ENCODE peak calls at places on chromosomes 13 and 19, in eight cellular contexts. One of them, this sample, is unnamed.
A peak's percentile ranks its signal among the peaks of the same experiment; 100 is the strongest.

GRCh38 chr19:17549088-17549740 is 6.2 kb upstream of the COLGALT1 start:
- DNase-seq in transverse colon: no peak
- DNase-seq in T-helper 2 cell: no peak
- DNase-seq in endodermal cell: no peak
- DNase-seq in substantia nigra: no peak
- DNase-seq in effector memory CD4-positive, alpha-beta T cell: no peak
- DNase-seq in HS-27A: no peak
- DNase-seq in activated CD4-positive, alpha-beta T cell treated with anti-CD3 and anti-CD28 coated beads, Interleukin-2, amount 50 U/mL, for 1 hour: no peak
- DNase-seq in this sample: no peak

GRCh38 chr13:68124437-68125086 is 894.4 kb upstream of the PCDH9 start:
- DNase-seq in transverse colon: no peak
- DNase-seq in T-helper 2 cell: no peak
- DNase-seq in endodermal cell: no peak
- DNase-seq in substantia nigra: no peak
- DNase-seq in effector memory CD4-positive, alpha-beta T cell: no peak
- DNase-seq in HS-27A: no peak
- DNase-seq in activated CD4-positive, alpha-beta T cell treated with anti-CD3 and anti-CD28 coated beads, Interleukin-2, amount 50 U/mL, for 1 hour: no peak
- DNase-seq in this sample: no peak

GRCh38 chr13:46478641-46479040 is 74.3 kb upstream of the LRCH1 start:
- DNase-seq in transverse colon: no peak
- DNase-seq in T-helper 2 cell: no peak
- DNase-seq in endodermal cell: no peak
- DNase-seq in substantia nigra: no peak
- DNase-seq in effector memory CD4-positive, alpha-beta T cell: no peak
- DNase-seq in HS-27A: no peak
- DNase-seq in activated CD4-positive, alpha-beta T cell treated with anti-CD3 and anti-CD28 coated beads, Interleukin-2, amount 50 U/mL, for 1 hour: no peak
- DNase-seq in this sample: no peak

GRCh38 chr13:30121666-30122065 is 185.7 kb downstream of the KATNAL1 start:
- DNase-seq in transverse colon: no peak
- DNase-seq in T-helper 2 cell: peak; percentile 31
- DNase-seq in endodermal cell: no peak
- DNase-seq in substantia nigra: no peak
- DNase-seq in effector memory CD4-positive, alpha-beta T cell: no peak
- DNase-seq in HS-27A: no peak
- DNase-seq in activated CD4-positive, alpha-beta T cell treated with anti-CD3 and anti-CD28 coated beads, Interleukin-2, amount 50 U/mL, for 1 hour: no peak
- DNase-seq in this sample: no peak

GRCh38 chr19:27652281-27652680 is 1560.7 kb downstream of the UQCRFS1 start:
- DNase-seq in transverse colon: no peak
- DNase-seq in T-helper 2 cell: no peak
- DNase-seq in endodermal cell: no peak
- DNase-seq in substantia nigra: no peak
- DNase-seq in effector memory CD4-positive, alpha-beta T cell: no peak
- DNase-seq in HS-27A: no peak
- DNase-seq in activated CD4-positive, alpha-beta T cell treated with anti-CD3 and anti-CD28 coated beads, Interleukin-2, amount 50 U/mL, for 1 hour: no peak
- DNase-seq in this sample: no peak

GRCh38 chr19:18500820-18501219 is 21.1 kb downstream of the ELL start:
- DNase-seq in transverse colon: no peak
- DNase-seq in T-helper 2 cell: no peak
- DNase-seq in endodermal cell: no peak
- DNase-seq in substantia nigra: no peak
- DNase-seq in effector memory CD4-positive, alpha-beta T cell: no peak
- DNase-seq in HS-27A: no peak
- DNase-seq in activated CD4-positive, alpha-beta T cell treated with anti-CD3 and anti-CD28 coated beads, Interleukin-2, amount 50 U/mL, for 1 hour: no peak
- DNase-seq in this sample: no peak

GRCh38 chr19:16778796-16779411 is 50.3 kb upstream of the SIN3B start:
- DNase-seq in transverse colon: peak; percentile 57
- DNase-seq in T-helper 2 cell: peak; percentile 53
- DNase-seq in endodermal cell: peak; percentile 89
- DNase-seq in substantia nigra: no peak
- DNase-seq in effector memory CD4-positive, alpha-beta T cell: peak; percentile 3
- DNase-seq in HS-27A: peak; percentile 12
- DNase-seq in activated CD4-positive, alpha-beta T cell treated with anti-CD3 and anti-CD28 coated beads, Interleukin-2, amount 50 U/mL, for 1 hour: peak; percentile 44
- DNase-seq in this sample: peak; percentile 26

GRCh38 chr19:18393836-18394235 is 3.6 kb downstream of the LRRC25 start:
- DNase-seq in transverse colon: no peak
- DNase-seq in T-helper 2 cell: no peak
- DNase-seq in endodermal cell: no peak
- DNase-seq in substantia nigra: no peak
- DNase-seq in effector memory CD4-positive, alpha-beta T cell: no peak
- DNase-seq in HS-27A: no peak
- DNase-seq in activated CD4-positive, alpha-beta T cell treated with anti-CD3 and anti-CD28 coated beads, Interleukin-2, amount 50 U/mL, for 1 hour: no peak
- DNase-seq in this sample: no peak

GRCh38 chr13:59531571-59532091 is 632.1 kb downstream of the DIAPH3 start:
- DNase-seq in transverse colon: peak; percentile 40
- DNase-seq in T-helper 2 cell: peak; percentile 82
- DNase-seq in endodermal cell: peak; percentile 87
- DNase-seq in substantia nigra: peak; percentile 52
- DNase-seq in effector memory CD4-positive, alpha-beta T cell: no peak
- DNase-seq in HS-27A: peak; percentile 51
- DNase-seq in activated CD4-positive, alpha-beta T cell treated with anti-CD3 and anti-CD28 coated beads, Interleukin-2, amount 50 U/mL, for 1 hour: no peak
- DNase-seq in this sample: no peak

GRCh38 chr19:58145849-58146248 is 4.7 kb downstream of the ZNF329 start:
- DNase-seq in transverse colon: no peak
- DNase-seq in T-helper 2 cell: no peak
- DNase-seq in endodermal cell: no peak
- DNase-seq in substantia nigra: no peak
- DNase-seq in effector memory CD4-positive, alpha-beta T cell: no peak
- DNase-seq in HS-27A: no peak
- DNase-seq in activated CD4-positive, alpha-beta T cell treated with anti-CD3 and anti-CD28 coated beads, Interleukin-2, amount 50 U/mL, for 1 hour: no peak
- DNase-seq in this sample: no peak

GRCh38 chr19:2858864-2859263 is 8.3 kb upstream of the ZNF556 start:
- DNase-seq in transverse colon: no peak
- DNase-seq in T-helper 2 cell: no peak
- DNase-seq in endodermal cell: no peak
- DNase-seq in substantia nigra: no peak
- DNase-seq in effector memory CD4-positive, alpha-beta T cell: no peak
- DNase-seq in HS-27A: no peak
- DNase-seq in activated CD4-positive, alpha-beta T cell treated with anti-CD3 and anti-CD28 coated beads, Interleukin-2, amount 50 U/mL, for 1 hour: no peak
- DNase-seq in this sample: no peak

GRCh38 chr19:18428837-18429674 is 8.9 kb downstream of the ISYNA1 start:
- DNase-seq in transverse colon: peak; percentile 77
- DNase-seq in T-helper 2 cell: peak; percentile 86
- DNase-seq in endodermal cell: peak; percentile 97
- DNase-seq in substantia nigra: peak; percentile 64
- DNase-seq in effector memory CD4-positive, alpha-beta T cell: peak; percentile 86
- DNase-seq in HS-27A: no peak
- DNase-seq in activated CD4-positive, alpha-beta T cell treated with anti-CD3 and anti-CD28 coated beads, Interleukin-2, amount 50 U/mL, for 1 hour: peak; percentile 86
- DNase-seq in this sample: peak; percentile 92

GRCh38 chr19:958967-959685 is 25.0 kb upstream of the WDR18 start:
- DNase-seq in transverse colon: no peak
- DNase-seq in T-helper 2 cell: no peak
- DNase-seq in endodermal cell: no peak
- DNase-seq in substantia nigra: no peak
- DNase-seq in effector memory CD4-positive, alpha-beta T cell: no peak
- DNase-seq in HS-27A: no peak
- DNase-seq in activated CD4-positive, alpha-beta T cell treated with anti-CD3 and anti-CD28 coated beads, Interleukin-2, amount 50 U/mL, for 1 hour: no peak
- DNase-seq in this sample: no peak

GRCh38 chr13:32023698-32024097 is 7.9 kb upstream of the FRY start:
- DNase-seq in transverse colon: no peak
- DNase-seq in T-helper 2 cell: no peak
- DNase-seq in endodermal cell: no peak
- DNase-seq in substantia nigra: no peak
- DNase-seq in effector memory CD4-positive, alpha-beta T cell: no peak
- DNase-seq in HS-27A: no peak
- DNase-seq in activated CD4-positive, alpha-beta T cell treated with anti-CD3 and anti-CD28 coated beads, Interleukin-2, amount 50 U/mL, for 1 hour: no peak
- DNase-seq in this sample: no peak

GRCh38 chr19:5131031-5131865 is 162.3 kb downstream of the KDM4B start:
- DNase-seq in transverse colon: peak; percentile 44
- DNase-seq in T-helper 2 cell: no peak
- DNase-seq in endodermal cell: peak; percentile 69
- DNase-seq in substantia nigra: no peak
- DNase-seq in effector memory CD4-positive, alpha-beta T cell: no peak
- DNase-seq in HS-27A: no peak
- DNase-seq in activated CD4-positive, alpha-beta T cell treated with anti-CD3 and anti-CD28 coated beads, Interleukin-2, amount 50 U/mL, for 1 hour: no peak
- DNase-seq in this sample: no peak

GRCh38 chr19:5360003-5360820 is 19.6 kb upstream of the PTPRS start:
- DNase-seq in transverse colon: no peak
- DNase-seq in T-helper 2 cell: no peak
- DNase-seq in endodermal cell: no peak
- DNase-seq in substantia nigra: no peak
- DNase-seq in effector memory CD4-positive, alpha-beta T cell: no peak
- DNase-seq in HS-27A: no peak
- DNase-seq in activated CD4-positive, alpha-beta T cell treated with anti-CD3 and anti-CD28 coated beads, Interleukin-2, amount 50 U/mL, for 1 hour: no peak
- DNase-seq in this sample: no peak

GRCh38 chr13:37534181-37534580 is 64.4 kb downstream of the POSTN start:
- DNase-seq in transverse colon: no peak
- DNase-seq in T-helper 2 cell: no peak
- DNase-seq in endodermal cell: no peak
- DNase-seq in substantia nigra: no peak
- DNase-seq in effector memory CD4-positive, alpha-beta T cell: no peak
- DNase-seq in HS-27A: peak; percentile 43
- DNase-seq in activated CD4-positive, alpha-beta T cell treated with anti-CD3 and anti-CD28 coated beads, Interleukin-2, amount 50 U/mL, for 1 hour: no peak
- DNase-seq in this sample: no peak

GRCh38 chr13:54357284-54357933 is 1328.8 kb downstream of the OLFM4 start:
- DNase-seq in transverse colon: no peak
- DNase-seq in T-helper 2 cell: no peak
- DNase-seq in endodermal cell: peak; percentile 62
- DNase-seq in substantia nigra: no peak
- DNase-seq in effector memory CD4-positive, alpha-beta T cell: no peak
- DNase-seq in HS-27A: no peak
- DNase-seq in activated CD4-positive, alpha-beta T cell treated with anti-CD3 and anti-CD28 coated beads, Interleukin-2, amount 50 U/mL, for 1 hour: no peak
- DNase-seq in this sample: no peak

GRCh38 chr19:18399008-18399407 is 1.6 kb upstream of the LRRC25 start:
- DNase-seq in transverse colon: peak; percentile 60
- DNase-seq in T-helper 2 cell: no peak
- DNase-seq in endodermal cell: no peak
- DNase-seq in substantia nigra: no peak
- DNase-seq in effector memory CD4-positive, alpha-beta T cell: no peak
- DNase-seq in HS-27A: no peak
- DNase-seq in activated CD4-positive, alpha-beta T cell treated with anti-CD3 and anti-CD28 coated beads, Interleukin-2, amount 50 U/mL, for 1 hour: no peak
- DNase-seq in this sample: no peak

GRCh38 chr13:71879129-71879535 is 12.1 kb upstream of the DACH1 start:
- DNase-seq in transverse colon: no peak
- DNase-seq in T-helper 2 cell: peak; percentile 42
- DNase-seq in endodermal cell: peak; percentile 61
- DNase-seq in substantia nigra: no peak
- DNase-seq in effector memory CD4-positive, alpha-beta T cell: no peak
- DNase-seq in HS-27A: no peak
- DNase-seq in activated CD4-positive, alpha-beta T cell treated with anti-CD3 and anti-CD28 coated beads, Interleukin-2, amount 50 U/mL, for 1 hour: no peak
- DNase-seq in this sample: no peak

GRCh38 chr13:110308377-110309158 is 1.5 kb downstream of the COL4A2 start:
- DNase-seq in transverse colon: no peak
- DNase-seq in T-helper 2 cell: no peak
- DNase-seq in endodermal cell: peak; percentile 83
- DNase-seq in substantia nigra: no peak
- DNase-seq in effector memory CD4-positive, alpha-beta T cell: no peak
- DNase-seq in HS-27A: no peak
- DNase-seq in activated CD4-positive, alpha-beta T cell treated with anti-CD3 and anti-CD28 coated beads, Interleukin-2, amount 50 U/mL, for 1 hour: no peak
- DNase-seq in this sample: no peak

GRCh38 chr13:87274209-87274819 is 396.9 kb upstream of the SLITRK5 start:
- DNase-seq in transverse colon: peak; percentile 17
- DNase-seq in T-helper 2 cell: peak; percentile 11
- DNase-seq in endodermal cell: peak; percentile 82
- DNase-seq in substantia nigra: no peak
- DNase-seq in effector memory CD4-positive, alpha-beta T cell: no peak
- DNase-seq in HS-27A: no peak
- DNase-seq in activated CD4-positive, alpha-beta T cell treated with anti-CD3 and anti-CD28 coated beads, Interleukin-2, amount 50 U/mL, for 1 hour: no peak
- DNase-seq in this sample: no peak

GRCh38 chr19:6236310-6237291 is 43.2 kb downstream of the MLLT1 start:
- DNase-seq in transverse colon: peak; percentile 71
- DNase-seq in T-helper 2 cell: no peak
- DNase-seq in endodermal cell: no peak
- DNase-seq in substantia nigra: no peak
- DNase-seq in effector memory CD4-positive, alpha-beta T cell: no peak
- DNase-seq in HS-27A: no peak
- DNase-seq in activated CD4-positive, alpha-beta T cell treated with anti-CD3 and anti-CD28 coated beads, Interleukin-2, amount 50 U/mL, for 1 hour: no peak
- DNase-seq in this sample: no peak

GRCh38 chr13:100300708-100301107 is 211.8 kb downstream of the PCCA start:
- DNase-seq in transverse colon: no peak
- DNase-seq in T-helper 2 cell: no peak
- DNase-seq in endodermal cell: no peak
- DNase-seq in substantia nigra: no peak
- DNase-seq in effector memory CD4-positive, alpha-beta T cell: no peak
- DNase-seq in HS-27A: no peak
- DNase-seq in activated CD4-positive, alpha-beta T cell treated with anti-CD3 and anti-CD28 coated beads, Interleukin-2, amount 50 U/mL, for 1 hour: no peak
- DNase-seq in this sample: no peak

GRCh38 chr19:30226464-30227070 is 145.6 kb upstream of the ZNF536 start:
- DNase-seq in transverse colon: peak; percentile 25
- DNase-seq in T-helper 2 cell: no peak
- DNase-seq in endodermal cell: peak; percentile 68
- DNase-seq in substantia nigra: no peak
- DNase-seq in effector memory CD4-positive, alpha-beta T cell: no peak
- DNase-seq in HS-27A: no peak
- DNase-seq in activated CD4-positive, alpha-beta T cell treated with anti-CD3 and anti-CD28 coated beads, Interleukin-2, amount 50 U/mL, for 1 hour: no peak
- DNase-seq in this sample: no peak

GRCh38 chr13:60163525-60164471 is at the start of gene DIAPH3:
- DNase-seq in transverse colon: peak; percentile 97
- DNase-seq in T-helper 2 cell: peak; percentile 97
- DNase-seq in endodermal cell: peak; percentile 99
- DNase-seq in substantia nigra: peak; percentile 97
- DNase-seq in effector memory CD4-positive, alpha-beta T cell: peak; percentile 79
- DNase-seq in HS-27A: peak; percentile 68
- DNase-seq in activated CD4-positive, alpha-beta T cell treated with anti-CD3 and anti-CD28 coated beads, Interleukin-2, amount 50 U/mL, for 1 hour: peak; percentile 92
- DNase-seq in this sample: peak; percentile 91

GRCh38 chr13:101523732-101524131 is 71.3 kb downstream of the ITGBL1 start:
- DNase-seq in transverse colon: no peak
- DNase-seq in T-helper 2 cell: no peak
- DNase-seq in endodermal cell: no peak
- DNase-seq in substantia nigra: no peak
- DNase-seq in effector memory CD4-positive, alpha-beta T cell: no peak
- DNase-seq in HS-27A: no peak
- DNase-seq in activated CD4-positive, alpha-beta T cell treated with anti-CD3 and anti-CD28 coated beads, Interleukin-2, amount 50 U/mL, for 1 hour: no peak
- DNase-seq in this sample: no peak

GRCh38 chr19:4232614-4233281 is 3.4 kb downstream of the EBI3 start:
- DNase-seq in transverse colon: no peak
- DNase-seq in T-helper 2 cell: no peak
- DNase-seq in endodermal cell: no peak
- DNase-seq in substantia nigra: no peak
- DNase-seq in effector memory CD4-positive, alpha-beta T cell: no peak
- DNase-seq in HS-27A: no peak
- DNase-seq in activated CD4-positive, alpha-beta T cell treated with anti-CD3 and anti-CD28 coated beads, Interleukin-2, amount 50 U/mL, for 1 hour: no peak
- DNase-seq in this sample: no peak

GRCh38 chr19:36488816-36489138 is 584 bp downstream of the ZNF566 start:
- DNase-seq in transverse colon: no peak
- DNase-seq in T-helper 2 cell: peak; percentile 74
- DNase-seq in endodermal cell: no peak
- DNase-seq in substantia nigra: peak; percentile 58
- DNase-seq in effector memory CD4-positive, alpha-beta T cell: peak; percentile 3
- DNase-seq in HS-27A: peak; percentile 15
- DNase-seq in activated CD4-positive, alpha-beta T cell treated with anti-CD3 and anti-CD28 coated beads, Interleukin-2, amount 50 U/mL, for 1 hour: peak; percentile 31
- DNase-seq in this sample: no peak

GRCh38 chr13:101612736-101613135 is 160.3 kb downstream of the ITGBL1 start:
- DNase-seq in transverse colon: no peak
- DNase-seq in T-helper 2 cell: no peak
- DNase-seq in endodermal cell: no peak
- DNase-seq in substantia nigra: no peak
- DNase-seq in effector memory CD4-positive, alpha-beta T cell: no peak
- DNase-seq in HS-27A: no peak
- DNase-seq in activated CD4-positive, alpha-beta T cell treated with anti-CD3 and anti-CD28 coated beads, Interleukin-2, amount 50 U/mL, for 1 hour: no peak
- DNase-seq in this sample: no peak

GRCh38 chr19:3458595-3459284 is 21.6 kb downstream of the SMIM24 start:
- DNase-seq in transverse colon: no peak
- DNase-seq in T-helper 2 cell: no peak
- DNase-seq in endodermal cell: peak; percentile 85
- DNase-seq in substantia nigra: no peak
- DNase-seq in effector memory CD4-positive, alpha-beta T cell: no peak
- DNase-seq in HS-27A: no peak
- DNase-seq in activated CD4-positive, alpha-beta T cell treated with anti-CD3 and anti-CD28 coated beads, Interleukin-2, amount 50 U/mL, for 1 hour: no peak
- DNase-seq in this sample: no peak

GRCh38 chr19:56601375-56601774 is 6.3 kb downstream of the ZNF71 start:
- DNase-seq in transverse colon: no peak
- DNase-seq in T-helper 2 cell: no peak
- DNase-seq in endodermal cell: no peak
- DNase-seq in substantia nigra: no peak
- DNase-seq in effector memory CD4-positive, alpha-beta T cell: no peak
- DNase-seq in HS-27A: no peak
- DNase-seq in activated CD4-positive, alpha-beta T cell treated with anti-CD3 and anti-CD28 coated beads, Interleukin-2, amount 50 U/mL, for 1 hour: no peak
- DNase-seq in this sample: no peak

GRCh38 chr13:25727250-25727649 is 324.6 kb downstream of the SHISA2 start:
- DNase-seq in transverse colon: peak; percentile 18
- DNase-seq in T-helper 2 cell: no peak
- DNase-seq in endodermal cell: no peak
- DNase-seq in substantia nigra: no peak
- DNase-seq in effector memory CD4-positive, alpha-beta T cell: no peak
- DNase-seq in HS-27A: no peak
- DNase-seq in activated CD4-positive, alpha-beta T cell treated with anti-CD3 and anti-CD28 coated beads, Interleukin-2, amount 50 U/mL, for 1 hour: no peak
- DNase-seq in this sample: no peak

GRCh38 chr19:29188704-29189375 is 24.1 kb downstream of the UQCRFS1 start:
- DNase-seq in transverse colon: no peak
- DNase-seq in T-helper 2 cell: no peak
- DNase-seq in endodermal cell: no peak
- DNase-seq in substantia nigra: no peak
- DNase-seq in effector memory CD4-positive, alpha-beta T cell: no peak
- DNase-seq in HS-27A: no peak
- DNase-seq in activated CD4-positive, alpha-beta T cell treated with anti-CD3 and anti-CD28 coated beads, Interleukin-2, amount 50 U/mL, for 1 hour: no peak
- DNase-seq in this sample: no peak

This sample was measured in natural killer cell.